ENCODE peak calls at places on chromosomes 5 and 9, in seven cellular contexts. E is sigmoid colon; U is CD8-positive, alpha-beta T cell; S is mucosa of descending colon; N is esophagus squamous epithelium; H is Peyer's patch; M is PC-3. I is an unnamed sample.

GRCh38 chr5:169413416-169413815 is 112.5 kb upstream of the SLIT3 start:
- DNase-seq in H (no peak), M (no peak), N (no peak), E (no peak), U (no peak), S (no peak), I (no peak)

GRCh38 chr5:128764910-128765309 is 200.4 kb upstream of the SLC27A6 start:
- DNase-seq in S (no peak), U (no peak), M (no peak), H (no peak), E (no peak), N (no peak), I (no peak)

GRCh38 chr9:94982211-94982610 is 255.7 kb downstream of the AOPEP start:
- DNase-seq in M (no peak), U (no peak), N (no peak), E (no peak), S (no peak), H (no peak), I (no peak)

GRCh38 chr9:20684865-20685696 is 1.0 kb downstream of the FOCAD start:
- DNase-seq in H (no peak), S (no peak), E (no peak), N (no peak), U (no peak), M (peak; percentile 83), I (no peak)

GRCh38 chr5:155089649-155090048 is 76.1 kb downstream of the KIF4B start:
- DNase-seq in S (no peak), N (no peak), H (no peak), U (no peak), E (no peak), M (no peak), I (no peak)

GRCh38 chr9:121781701-121782464 is 130.4 kb downstream of the DAB2IP start:
- DNase-seq in H (peak; percentile 11), S (no peak), E (no peak), U (no peak), N (no peak), M (no peak), I (no peak)

GRCh38 chr5:36629729-36630128 is 23.3 kb downstream of the SLC1A3 start:
- DNase-seq in E (no peak), U (no peak), M (no peak), H (no peak), N (no peak), S (no peak), I (no peak)

GRCh38 chr5:113806823-113807222 is 293.3 kb downstream of the YTHDC2 start:
- DNase-seq in M (no peak), H (no peak), N (no peak), S (no peak), E (no peak), U (no peak), I (no peak)

GRCh38 chr5:55306641-55307382 is 682 bp downstream of the DHX29 start:
- DNase-seq in U (no peak), N (no peak), S (peak; percentile 4), E (no peak), M (no peak), H (no peak), I (no peak)

GRCh38 chr9:78365979-78366697 is 69.2 kb downstream of the PSAT1 start:
- DNase-seq in U (no peak), S (no peak), N (no peak), H (no peak), M (peak; percentile 52), E (no peak), I (no peak)

GRCh38 chr9:137106662-137107292 is 7.8 kb downstream of the DPP7 start:
- DNase-seq in N (no peak), M (no peak), U (no peak), H (no peak), E (no peak), S (no peak), I (no peak)

GRCh38 chr5:84383816-84384603 is 670 bp downstream of the EDIL3 start:
- DNase-seq in M (peak; percentile 53), U (no peak), E (no peak), N (no peak), S (peak; percentile 44), H (no peak), I (peak; percentile 48)

GRCh38 chr9:12785251-12785880 is 10.5 kb downstream of the LURAP1L start:
- DNase-seq in M (peak; percentile 92), H (no peak), N (no peak), E (peak; percentile 97), U (no peak), S (peak; percentile 52), I (peak; percentile 61)

GRCh38 chr9:95139121-95139520 is 178.4 kb downstream of the FANCC start:
- DNase-seq in S (no peak), M (no peak), E (peak; percentile 58), N (no peak), U (no peak), H (no peak), I (no peak)

GRCh38 chr5:16225927-16226326 is 46.3 kb upstream of the MARCHF11 start:
- DNase-seq in E (no peak), H (no peak), M (no peak), N (no peak), U (no peak), S (no peak), I (no peak)

GRCh38 chr5:93503598-93504067 is 77.4 kb downstream of the NR2F1-AS1 start:
- DNase-seq in N (no peak), H (no peak), E (no peak), S (no peak), M (peak; percentile 79), U (no peak), I (no peak)

GRCh38 chr9:5493597-5494511 is 16.5 kb upstream of the PDCD1LG2 start:
- DNase-seq in U (no peak), N (no peak), S (peak; percentile 41), H (no peak), M (peak; percentile 83), E (no peak), I (peak; percentile 54)

GRCh38 chr5:14186132-14186830 is 43.1 kb downstream of the TRIO start:
- DNase-seq in N (no peak), U (no peak), H (no peak), M (peak; percentile 95), S (no peak), E (no peak), I (no peak)

GRCh38 chr5:141848771-141849370 is 29.3 kb downstream of the PCDH1 start:
- DNase-seq in N (no peak), E (peak; percentile 75), H (peak; percentile 33), S (peak; percentile 86), U (no peak), M (peak; percentile 94), I (peak; percentile 76)

GRCh38 chr5:124403281-124403680 is 343.2 kb downstream of the ZNF608 start:
- DNase-seq in U (no peak), N (no peak), M (no peak), H (no peak), E (no peak), S (peak; percentile 25), I (no peak)

GRCh38 chr5:2185646-2186471 is 303.1 kb upstream of the IRX4 start:
- DNase-seq in H (no peak), S (no peak), N (no peak), M (no peak), U (no peak), E (no peak), I (no peak)

GRCh38 chr9:128972956-128973355 is 25.5 kb downstream of the NUP188 start:
- DNase-seq in M (peak; percentile 80), H (no peak), S (no peak), E (no peak), U (no peak), N (no peak), I (no peak)

GRCh38 chr5:102792705-102793104 is 37.6 kb downstream of the PAM start:
- DNase-seq in H (no peak), N (no peak), M (peak; percentile 66), S (no peak), U (no peak), E (no peak), I (no peak)

GRCh38 chr5:168041583-168041982 is 249.9 kb upstream of the WWC1 start:
- DNase-seq in S (no peak), U (no peak), H (no peak), E (no peak), N (no peak), M (no peak), I (no peak)

DNA sequence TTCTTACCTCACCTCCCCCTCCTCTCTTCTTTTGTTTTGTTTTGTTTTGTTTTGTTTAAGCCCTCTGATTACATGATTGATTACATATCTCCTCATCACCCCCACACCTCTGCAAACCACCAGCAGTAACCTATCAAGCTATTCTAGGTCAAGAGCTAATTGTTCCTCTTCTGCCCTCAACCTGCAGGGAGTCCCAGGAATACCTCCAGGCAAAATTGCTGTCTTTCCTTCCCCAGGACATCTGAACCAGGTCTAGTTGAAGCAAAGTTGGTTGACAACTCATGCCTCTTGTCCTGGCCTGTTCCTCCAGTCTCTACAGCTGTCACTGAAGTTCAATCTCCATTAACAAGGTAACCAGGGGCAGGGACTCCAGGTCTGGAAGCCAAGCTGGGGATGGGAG is 80.0 kb upstream of the PTGER4 start:
- DNase-seq in M (no peak), U (no peak), N (no peak), S (no peak), E (no peak), H (no peak), I (no peak)
- H3K4me1 ChIP-seq in M (no peaks in the 10 kb centered on the region), U (no peaks in the 10 kb centered on the region), N (peaks cover 15% of the 10 kb centered on the region), S (no peaks in the 10 kb centered on the region), E (no peaks in the 10 kb centered on the region), H (no peaks in the 10 kb centered on the region), I (no peaks in the 10 kb centered on the region)

DNA sequence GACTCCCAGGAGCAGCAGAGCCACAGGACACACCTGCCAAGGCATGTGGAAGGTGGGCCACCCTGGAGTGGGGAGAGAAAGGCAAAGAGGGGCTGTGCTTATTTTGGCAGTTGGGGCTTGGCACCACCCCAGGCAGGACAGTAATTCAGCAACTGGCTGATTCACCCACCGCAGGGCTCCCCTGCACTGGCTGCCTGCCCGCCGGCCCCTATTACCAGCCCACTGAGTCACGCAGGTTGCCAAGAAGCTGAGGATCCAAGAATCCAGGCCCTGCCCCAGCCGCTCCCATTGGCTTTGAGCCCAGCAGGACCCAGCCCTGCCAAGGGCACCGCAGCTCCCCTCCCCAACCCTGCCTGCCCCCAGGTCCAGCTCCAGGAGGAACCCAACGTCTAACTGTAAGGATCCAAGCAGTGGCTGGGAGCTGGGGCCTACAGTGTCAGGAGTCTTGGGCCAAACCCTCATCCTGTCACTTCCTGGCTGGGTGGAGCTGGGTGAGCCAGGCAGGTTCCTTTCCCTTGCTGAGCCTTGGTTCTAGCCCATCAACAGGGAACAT is 14.2 kb upstream of the RALGDS start:
- DNase-seq in U (no peak), H (peak; percentile 52), N (no peak), M (peak; percentile 97), S (peak; percentile 91), E (peak; percentile 83), I (peak; percentile 78)
- H3K4me1 ChIP-seq in U (peaks cover 59% of the 10 kb centered on the region), H (peaks cover 48% of the 10 kb centered on the region), N (peaks cover 99% of the 10 kb centered on the region), M (peaks cover 31% of the 10 kb centered on the region), S (peaks cover 76% of the 10 kb centered on the region), E (peaks cover 67% of the 10 kb centered on the region), I (peaks cover 80% of the 10 kb centered on the region)

GRCh38 chr5:173785866-173786265 is 102.3 kb upstream of the CPEB4 start:
- DNase-seq in H (no peak), N (no peak), M (no peak), E (no peak), S (no peak), U (no peak), I (no peak)
- H3K4me1 ChIP-seq in H (peaks cover 6% of the 10 kb centered on the region), N (peaks cover 28% of the 10 kb centered on the region), M (peaks cover 42% of the 10 kb centered on the region), E (peaks cover 20% of the 10 kb centered on the region), S (peaks cover 7% of the 10 kb centered on the region), U (peaks cover 6% of the 10 kb centered on the region), I (peaks cover 28% of the 10 kb centered on the region)

DNA sequence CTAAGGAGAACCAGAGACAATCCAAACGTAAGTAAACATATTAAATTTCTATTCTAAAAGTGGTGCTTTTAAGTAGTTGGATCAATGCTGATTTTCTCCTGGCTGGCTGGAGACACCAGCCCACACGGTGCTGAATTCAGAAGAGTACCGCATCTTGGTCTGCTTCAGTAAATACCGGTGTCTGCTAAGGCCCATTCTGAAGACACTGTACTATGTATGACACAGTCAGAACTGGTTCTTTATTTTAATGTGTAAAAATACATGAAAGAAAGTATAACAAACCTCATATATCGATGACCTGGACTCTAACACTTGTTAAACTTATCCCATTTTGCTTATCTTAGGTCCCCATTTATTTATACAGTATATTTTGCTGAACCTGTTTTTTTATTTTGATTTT is 32.8 kb downstream of the RAPGEF1 start:
- DNase-seq in H (no peak), S (no peak), E (no peak), U (no peak), N (no peak), M (no peak), I (no peak)
- H3K4me1 ChIP-seq in H (peaks cover 26% of the 10 kb centered on the region), S (peaks cover 50% of the 10 kb centered on the region), E (peaks cover 61% of the 10 kb centered on the region), U (peaks cover 37% of the 10 kb centered on the region), N (peaks cover 98% of the 10 kb centered on the region), M (peaks cover 28% of the 10 kb centered on the region), I (peaks cover 98% of the 10 kb centered on the region)